ENCODE peak calls at places on chromosomes 5 and 9, in ten cellular contexts. H, X, M, S, K, J, W, U, C and E are unnamed samples. For H3K4me1, the result is how much of the 10 kb centered on the place peaks cover.

GRCh38 chr5:176789873-176790615 is 20.3 kb upstream of the UNC5A start:
- DNase-seq in H (no peak), X (no peak), M (no peak), S (no peak), K (no peak), J (no peak), W (no peak), U (peak), C (no peak), E (no peak)

GRCh38 chr5:95718203-95718602 is 12.9 kb upstream of the RHOBTB3 start:
- DNase-seq in H (no peak), X (no peak), M (peak), S (no peak), K (no peak), J (no peak), W (no peak), U (no peak), C (no peak), E (no peak)

GRCh38 chr9:126722922-126723806 is 81.7 kb upstream of the ZBTB43 start:
- DNase-seq in H (no peak), X (no peak), M (peak), S (no peak), K (no peak), J (peak), W (no peak), U (peak), C (peak), E (peak)

GRCh38 chr5:132499440-132500243 is 9.1 kb upstream of the IRF1 start:
- DNase-seq in H (no peak), X (no peak), M (peak), S (no peak), K (no peak), J (no peak), W (no peak), U (no peak), C (no peak), E (no peak)

GRCh38 chr5:171494452-171495121 is 75.1 kb downstream of the FGF18 start:
- DNase-seq in H (peak), X (peak), M (peak), S (peak), K (peak), J (peak), W (peak), U (peak), C (no peak), E (peak)

GRCh38 chr9:15157371-15157770 is 149.6 kb downstream of the TTC39B start:
- DNase-seq in H (no peak), X (no peak), M (no peak), S (no peak), K (no peak), J (no peak), W (no peak), U (peak), C (no peak), E (no peak)

GRCh38 chr5:134798468-134798867 is 39.9 kb downstream of the DDX46 start:
- DNase-seq in H (no peak), X (no peak), M (no peak), S (no peak), K (no peak), J (no peak), W (no peak), U (no peak), C (no peak), E (no peak)

GRCh38 chr9:134707731-134708671 is 66.4 kb downstream of the COL5A1 start:
- DNase-seq in H (no peak), X (no peak), M (no peak), S (no peak), K (peak), J (no peak), W (no peak), U (no peak), C (no peak), E (no peak)

GRCh38 chr9:78383130-78383529 is 86.2 kb downstream of the PSAT1 start:
- DNase-seq in H (no peak), X (peak), M (no peak), S (peak), K (no peak), J (no peak), W (no peak), U (peak), C (no peak), E (peak)

GRCh38 chr9:100150209-100150608 is 51.2 kb downstream of the INVS start:
- DNase-seq in H (no peak), X (peak), M (no peak), S (peak), K (no peak), J (no peak), W (no peak), U (peak), C (no peak), E (no peak)
- H3K4me3 ChIP-seq in H (no peak), X (no peak), M (no peak), S (no peak), K (no peak), J (no peak), W (no peak), U (no peak), C (no peak), E (no peak)

DNA sequence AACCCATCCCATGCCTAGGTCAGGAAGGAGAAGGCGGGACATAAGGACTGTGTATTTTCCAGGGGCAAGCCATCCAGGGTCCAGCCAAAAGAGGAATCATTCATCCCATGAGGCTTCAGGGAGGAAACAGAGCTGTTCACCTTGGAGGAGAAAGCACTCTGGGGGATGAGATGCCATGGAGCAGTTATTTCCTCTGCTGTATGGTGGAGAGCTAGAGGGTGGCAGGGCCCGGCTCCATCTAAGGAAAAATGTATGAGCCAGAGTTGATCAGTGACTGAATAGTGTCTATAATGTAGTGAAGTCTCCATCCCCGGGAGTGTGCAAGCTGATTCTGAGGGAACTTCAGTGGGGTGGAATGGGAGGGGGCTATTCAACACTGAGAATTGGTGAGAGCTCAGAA is 8.0 kb downstream of the ENHO start:
- DNase-seq in H (no peak), X (no peak), M (no peak), S (no peak), K (no peak), J (no peak), W (no peak), U (no peak), C (no peak), E (no peak)
- H3K4me1 ChIP-seq in H (under half), X (under half), M (under half), S (under half), K (under half), J (under half), W (under half), U (under half), C (under half), E (under half)

GRCh38 chr9:128945798-128946501 is 1.5 kb downstream of the DOLK start:
- DNase-seq in H (no peak), X (no peak), M (no peak), S (no peak), K (no peak), J (no peak), W (peak), U (no peak), C (no peak), E (no peak)
- H3K4me3 ChIP-seq in H (no peak), X (peak), M (no peak), S (no peak), K (no peak), J (no peak), W (peak), U (no peak), C (no peak), E (no peak)

DNA sequence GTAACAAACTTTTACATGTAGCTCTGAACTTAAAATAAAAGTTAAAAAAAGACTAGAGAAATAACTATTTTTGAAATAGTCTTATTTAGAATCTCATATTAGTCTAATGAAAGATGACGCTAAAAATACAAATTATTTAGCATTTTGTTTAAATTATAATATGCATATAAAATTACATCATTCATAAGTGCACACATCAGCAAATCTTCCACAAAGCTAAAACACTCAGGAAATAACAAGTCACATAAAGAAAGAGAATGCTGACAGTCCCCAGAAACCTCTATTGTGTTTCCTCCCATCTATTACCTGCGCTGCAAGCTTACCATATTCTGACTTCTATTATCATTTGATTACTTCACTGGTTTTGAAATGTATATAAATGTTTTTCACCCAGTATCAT is 986.9 kb upstream of the SEMA6A start:
- DNase-seq in H (no peak), X (no peak), M (no peak), S (no peak), K (no peak), J (no peak), W (no peak), U (no peak), C (no peak), E (no peak)
- H3K4me1 ChIP-seq in H (under half), X (under half), M (under half), S (under half), K (under half), J (under half), W (under half), U (under half), C (under half), E (under half)

DNA sequence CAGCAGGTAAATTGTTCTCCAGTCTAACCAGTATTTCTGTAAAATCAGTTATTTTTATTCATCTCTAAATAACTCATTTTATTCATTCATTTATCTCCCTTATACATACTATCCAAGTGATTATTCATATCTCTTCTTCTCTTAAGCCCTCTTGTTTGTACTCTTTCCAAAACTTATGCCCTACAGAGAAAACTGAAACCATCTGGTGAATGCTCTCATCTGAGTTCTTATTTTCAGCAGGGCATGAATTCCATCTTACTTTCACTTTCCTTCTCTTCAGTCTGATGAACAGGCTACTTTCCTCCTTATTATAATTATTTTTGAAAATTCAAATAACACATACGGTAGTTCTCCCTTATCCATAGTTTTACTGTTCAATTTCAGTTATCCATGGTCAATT is 97.3 kb downstream of the SLC44A1 start:
- DNase-seq in H (no peak), X (peak), M (no peak), S (peak), K (no peak), J (no peak), W (no peak), U (peak), C (no peak), E (no peak)
- H3K4me3 ChIP-seq in H (no peak), X (no peak), M (no peak), S (no peak), K (no peak), J (no peak), W (peak), U (peak), C (no peak), E (no peak)

DNA sequence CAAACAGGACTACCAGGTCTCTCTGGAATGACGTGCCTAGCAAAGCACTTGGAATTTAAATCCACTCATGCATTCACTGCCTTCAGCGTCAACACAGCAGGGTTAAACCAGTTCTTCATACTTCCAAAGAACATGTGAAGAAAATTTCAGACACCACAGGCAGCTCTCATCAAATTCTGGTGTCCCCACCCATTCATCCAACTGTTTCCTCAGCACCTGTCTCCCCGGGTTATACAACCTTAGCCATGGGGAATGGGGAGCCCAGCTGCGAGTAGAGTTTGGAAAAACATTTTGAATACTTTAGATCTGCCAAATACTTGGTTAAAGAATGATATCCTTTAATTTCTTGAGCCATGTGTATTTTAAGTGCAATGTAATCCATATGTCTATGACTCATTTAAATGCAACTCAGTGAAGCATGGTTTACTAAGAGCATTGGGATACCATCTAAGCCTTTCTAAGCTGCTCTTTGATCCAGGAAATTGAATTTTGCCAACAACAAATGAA is 17.4 kb downstream of the ADAM19 start:
- DNase-seq in H (no peak), X (peak), M (no peak), S (peak), K (peak), J (no peak), W (no peak), U (peak), C (no peak), E (no peak)
- H3K4me1 ChIP-seq in H (under half), X (half or more), M (under half), S (half or more), K (under half), J (under half), W (under half), U (half or more), C (under half), E (under half)

DNA sequence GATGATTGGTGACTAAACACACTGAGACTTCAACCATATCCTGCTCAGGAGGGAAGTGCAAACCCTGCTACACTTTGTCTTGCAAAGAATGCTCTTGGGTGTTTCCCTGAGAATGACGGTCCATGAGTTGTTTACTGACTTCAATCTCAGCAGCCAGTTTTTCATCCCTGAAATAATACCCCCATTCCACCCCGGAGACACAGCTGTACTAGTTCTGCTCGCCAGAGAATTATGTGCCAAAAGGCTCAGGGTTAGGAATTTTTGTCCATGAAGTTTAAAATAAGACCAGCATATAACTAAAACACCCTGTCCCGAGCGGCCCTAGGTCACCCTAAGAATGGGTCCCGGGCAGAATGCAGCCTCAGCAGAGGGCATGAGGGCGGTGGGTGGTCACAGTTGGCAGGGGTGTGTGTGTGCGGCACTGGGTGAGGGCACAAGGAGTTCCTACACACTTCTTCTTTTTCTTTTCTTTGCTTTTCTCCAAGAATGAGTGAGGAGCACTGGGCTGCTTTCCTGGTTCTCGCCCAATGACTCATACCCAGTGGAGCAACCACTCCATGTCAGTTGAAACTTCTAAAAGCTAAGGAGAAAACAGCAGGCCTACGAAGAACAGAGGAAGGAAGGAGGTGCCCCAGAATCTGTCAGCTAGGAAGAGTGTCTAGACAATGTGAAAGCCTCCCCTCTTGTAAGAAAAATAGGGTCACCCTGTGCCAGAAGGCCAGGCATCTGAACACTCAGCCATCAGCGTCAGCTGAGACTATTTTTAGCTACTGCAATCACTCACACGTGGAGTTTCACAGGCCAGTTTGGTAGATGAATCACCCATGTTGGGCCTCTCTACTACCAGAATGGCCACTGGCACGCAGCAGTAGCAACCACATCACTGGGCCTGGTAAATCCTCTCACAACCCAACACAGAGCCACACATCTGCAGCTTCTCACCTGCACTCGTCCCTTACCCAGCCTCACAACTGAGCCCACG is 105.9 kb downstream of the DPYSL3 start:
- DNase-seq in H (no peak), X (peak), M (no peak), S (peak), K (peak), J (peak), W (no peak), U (peak), C (no peak), E (no peak)
- H3K4me3 ChIP-seq in H (no peak), X (peak), M (no peak), S (peak), K (no peak), J (no peak), W (no peak), U (peak), C (no peak), E (no peak)

GRCh38 chr9:93149361-93149760 is 15.3 kb upstream of the NINJ1 start:
- DNase-seq in H (no peak), X (peak), M (no peak), S (peak), K (no peak), J (no peak), W (no peak), U (no peak), C (no peak), E (no peak)
- H3K4me1 ChIP-seq in H (under half), X (under half), M (under half), S (under half), K (under half), J (under half), W (under half), U (under half), C (under half), E (under half)